ENCODE peak calls at places on chromosomes 12 and 14, in six cellular contexts. C, D, T, P, H and G are unnamed samples.

GRCh38 chr14:68792830-68793733 is at the start of gene ZFP36L1:
- DNase-seq in C (peak), D (peak), T (peak), P (peak), H (peak), G (peak)

GRCh38 chr12:80622271-80622670 is 85.2 kb upstream of the MYF6 start:
- DNase-seq in C (no peak), D (peak), T (no peak), P (no peak), H (peak), G (no peak)

GRCh38 chr12:108649668-108650067 is 16.0 kb upstream of the SELPLG start:
- DNase-seq in C (no peak), D (no peak), T (peak), P (peak), H (peak), G (peak)

GRCh38 chr12:28652239-28652638 is 462.0 kb downstream of the CCDC91 start:
- DNase-seq in C (no peak), D (no peak), T (peak), P (no peak), H (no peak), G (no peak)

GRCh38 chr12:108773798-108774788 is 42.8 kb upstream of the CORO1C start:
- DNase-seq in C (peak), D (no peak), T (peak), P (peak), H (peak), G (peak)

GRCh38 chr12:938810-939209 is 10.7 kb downstream of the RAD52 start:
- DNase-seq in C (no peak), D (no peak), T (no peak), P (no peak), H (no peak), G (no peak)

GRCh38 chr14:50062438-50063039 is 53.8 kb downstream of the VCPKMT start:
- DNase-seq in C (no peak), D (peak), T (peak), P (peak), H (peak), G (peak)

GRCh38 chr12:53381739-53382630 is 2.0 kb downstream of the SP1 start:
- DNase-seq in C (peak), D (peak), T (peak), P (peak), H (peak), G (peak)

GRCh38 chr14:69538766-69539165 is 35.9 kb downstream of the CCDC177 start:
- DNase-seq in C (no peak), D (no peak), T (no peak), P (no peak), H (no peak), G (no peak)

GRCh38 chr14:80959448-80960006 is 4.1 kb downstream of the TSHR start:
- DNase-seq in C (no peak), D (peak), T (no peak), P (no peak), H (no peak), G (no peak)

GRCh38 chr12:104802198-104802597 is 155.9 kb downstream of the SLC41A2 start:
- DNase-seq in C (no peak), D (no peak), T (peak), P (no peak), H (peak), G (no peak)

GRCh38 chr14:53327716-53328115 is 174.6 kb upstream of the DDHD1 start:
- DNase-seq in C (no peak), D (no peak), T (peak), P (peak), H (peak), G (peak)

GRCh38 chr14:78005325-78005724 is 164.8 kb upstream of the NRXN3 start:
- DNase-seq in C (no peak), D (no peak), T (peak), P (peak), H (peak), G (peak)

GRCh38 chr12:112828534-112828933 is 37.0 kb downstream of the RPH3A start:
- DNase-seq in C (no peak), D (no peak), T (no peak), P (no peak), H (no peak), G (no peak)

GRCh38 chr12:39277416-39277815 is 165.5 kb downstream of the KIF21A start:
- DNase-seq in C (no peak), D (no peak), T (peak), P (no peak), H (no peak), G (no peak)

GRCh38 chr14:101788016-101788695 is 26.6 kb downstream of the PPP2R5C start:
- DNase-seq in C (no peak), D (peak), T (no peak), P (no peak), H (no peak), G (no peak)

GRCh38 chr12:15558915-15559528 is 230.2 kb downstream of the EPS8 start:
- DNase-seq in C (no peak), D (no peak), T (peak), P (peak), H (peak), G (peak)

GRCh38 chr12:81077686-81078441 is at the start of gene ACSS3:
- DNase-seq in C (peak), D (no peak), T (peak), P (peak), H (peak), G (no peak)

GRCh38 chr12:28237423-28237822 is 47.2 kb downstream of the CCDC91 start:
- DNase-seq in C (no peak), D (no peak), T (no peak), P (no peak), H (no peak), G (no peak)

GRCh38 chr12:38883629-38884134 is 21.7 kb downstream of the CPNE8 start:
- DNase-seq in C (no peak), D (no peak), T (no peak), P (no peak), H (no peak), G (no peak)

GRCh38 chr14:64218344-64219240 is 75.6 kb downstream of the ESR2 start:
- DNase-seq in C (no peak), D (no peak), T (peak), P (no peak), H (peak), G (no peak)

GRCh38 chr12:43728698-43729097 is 29.9 kb downstream of the PUS7L start:
- DNase-seq in C (no peak), D (no peak), T (no peak), P (no peak), H (no peak), G (no peak)

GRCh38 chr12:49105504-49106120 is 5.0 kb downstream of the LMBR1L start:
- DNase-seq in C (no peak), D (peak), T (peak), P (peak), H (peak), G (peak)

GRCh38 chr14:77622562-77622961 is 6.1 kb upstream of the SPTLC2 start:
- DNase-seq in C (no peak), D (no peak), T (no peak), P (no peak), H (no peak), G (no peak)

GRCh38 chr12:132653567-132654290 is 33.4 kb downstream of the POLE start:
- DNase-seq in C (no peak), D (no peak), T (no peak), P (no peak), H (peak), G (no peak)

GRCh38 chr14:71478542-71478941 is 453.7 kb upstream of the RGS6 start:
- DNase-seq in C (no peak), D (peak), T (peak), P (peak), H (peak), G (peak)

GRCh38 chr12:76206677-76207072 is 122.2 kb upstream of the NAP1L1 start:
- DNase-seq in C (no peak), D (no peak), T (no peak), P (no peak), H (no peak), G (no peak)

GRCh38 chr14:90695997-90696681 is 120.1 kb downstream of the TTC7B start:
- DNase-seq in C (no peak), D (no peak), T (no peak), P (no peak), H (no peak), G (no peak)
- H3K27ac ChIP-seq in C (peak), D (no peak), T (no peak), P (no peak), H (no peak), G (no peak)

DNA sequence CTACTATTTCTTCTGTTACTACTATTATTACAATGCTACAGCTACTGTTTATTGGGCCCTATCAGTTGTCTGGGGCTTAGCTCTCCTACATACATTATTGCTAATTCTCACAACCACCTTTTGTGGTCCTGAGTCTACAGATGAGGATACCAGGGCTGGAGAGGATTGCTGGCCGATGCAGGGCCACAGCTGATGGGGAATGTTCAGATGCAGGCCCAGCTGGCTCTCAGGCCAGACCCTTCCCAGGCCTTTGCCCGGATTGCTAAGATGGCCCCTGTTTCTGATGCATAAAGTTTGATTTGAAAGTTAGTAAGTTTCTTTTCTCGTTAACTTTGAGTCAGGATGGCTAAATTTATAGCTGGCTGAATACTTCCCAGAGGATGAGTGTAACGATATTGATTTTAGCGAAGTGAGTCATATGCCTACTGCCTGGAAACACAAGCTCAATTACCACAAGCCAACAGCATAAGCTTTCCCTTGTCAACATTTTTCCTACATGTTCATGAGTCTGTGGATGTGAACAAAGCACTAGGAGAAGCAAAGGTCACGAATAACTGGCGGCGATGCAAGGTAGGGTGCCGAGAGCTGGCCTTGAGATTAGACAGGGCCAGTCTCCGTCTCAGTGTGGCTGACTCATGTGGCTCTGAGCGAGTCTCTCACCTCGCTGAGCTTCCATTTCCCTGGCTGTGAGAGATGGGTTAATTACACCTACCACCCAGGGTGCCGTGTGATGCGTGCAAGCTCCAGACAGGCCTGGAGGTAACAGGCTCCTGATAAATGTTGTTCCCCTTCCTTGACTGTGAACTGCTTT is 111.0 kb downstream of the BEGAIN start:
- DNase-seq in C (no peak), D (no peak), T (peak), P (peak), H (peak), G (no peak)
- H3K27ac ChIP-seq in C (no peak), D (no peak), T (no peak), P (peak), H (no peak), G (no peak)

GRCh38 chr12:69698769-69699540 is at the start of gene BEST3:
- DNase-seq in C (no peak), D (peak), T (no peak), P (no peak), H (no peak), G (no peak)
- H3K27ac ChIP-seq in C (no peak), D (peak), T (no peak), P (no peak), H (no peak), G (no peak)

GRCh38 chr14:75278422-75279152 is at the start of gene FOS:
- DNase-seq in C (peak), D (peak), T (peak), P (peak), H (peak), G (peak)

GRCh38 chr14:75279153-75279738 is 618 bp downstream of the FOS start:
- DNase-seq in C (peak), D (no peak), T (peak), P (peak), H (peak), G (peak)

GRCh38 chr14:75280448-75280830 is 1.8 kb downstream of the FOS start:
- DNase-seq in C (no peak), D (no peak), T (no peak), P (no peak), H (no peak), G (no peak)

GRCh38 chr14:75280831-75281690 is 2.4 kb downstream of the FOS start:
- DNase-seq in C (peak), D (no peak), T (peak), P (no peak), H (peak), G (peak)

GRCh38 chr14:75279739-75280447 is 1.3 kb downstream of the FOS start:
- DNase-seq in C (peak), D (no peak), T (peak), P (no peak), H (peak), G (peak)
- H3K27ac ChIP-seq in C (peak), D (no peak), T (no peak), P (no peak), H (peak), G (peak)

DNA sequence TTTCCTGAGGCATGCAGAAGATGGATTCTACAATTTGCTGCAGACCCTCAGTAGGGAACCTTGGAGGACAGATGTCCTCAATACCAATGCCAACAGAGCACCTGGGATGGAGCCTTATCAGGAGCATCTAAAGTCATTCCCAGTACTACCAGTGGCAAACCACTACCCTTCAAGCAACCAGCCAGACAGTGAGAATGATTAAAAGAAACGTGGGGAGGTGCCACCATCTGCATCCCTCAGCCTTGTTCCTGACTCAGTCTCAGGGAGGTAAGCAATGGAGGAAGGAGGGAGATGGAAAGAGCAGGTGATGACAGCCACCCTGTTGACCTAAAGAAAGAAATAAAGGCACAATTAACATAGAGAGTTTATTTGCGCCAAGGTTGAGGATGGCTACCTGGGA is 175.2 kb upstream of the GRIN2B start:
- DNase-seq in C (no peak), D (peak), T (no peak), P (no peak), H (no peak), G (no peak)
- H3K27ac ChIP-seq in C (no peak), D (peak), T (no peak), P (no peak), H (no peak), G (no peak)

DNA sequence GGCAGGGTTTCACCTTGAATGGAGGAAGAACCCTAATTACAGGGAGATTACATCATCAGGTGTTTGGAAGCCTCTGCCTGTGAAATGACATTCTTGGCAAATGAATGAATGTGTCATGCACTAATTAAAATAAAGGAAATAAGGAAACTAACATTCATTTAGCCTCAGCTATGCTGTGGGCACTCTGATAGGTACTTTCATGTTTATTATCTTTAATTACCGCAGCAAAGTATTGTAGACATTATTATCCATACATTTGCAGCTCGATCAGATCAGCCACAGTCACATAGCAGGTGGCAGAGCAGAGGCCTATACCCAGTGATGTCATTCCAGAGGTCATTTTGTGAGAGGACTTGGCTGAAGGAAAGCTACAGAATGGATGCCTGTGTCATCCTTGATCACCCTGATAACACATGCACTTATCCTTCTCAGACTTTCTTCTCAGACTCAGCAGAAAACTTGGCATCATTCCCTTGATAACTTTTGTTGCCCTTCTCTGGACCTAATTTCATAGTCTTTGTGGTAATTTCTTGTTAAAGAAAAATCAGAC is 18.5 kb downstream of the ZNF664 start:
- DNase-seq in C (no peak), D (no peak), T (no peak), P (no peak), H (peak), G (no peak)
- H3K27ac ChIP-seq in C (no peak), D (no peak), T (peak), P (no peak), H (no peak), G (no peak)